ENCODE peak calls at places on chromosomes 16 and 17, in four cellular contexts. O, L, M and P are unnamed samples.

GRCh38 chr16:85750827-85751641 is at the start of gene C16orf74:
- DNase-seq in O (no peak), L (no peak), M (peak), P (no peak)

GRCh38 chr17:36485805-36486203 is 677 bp upstream of the ZNHIT3 start:
- DNase-seq in O (no peak), L (no peak), M (peak), P (no peak)

GRCh38 chr16:89723279-89724250 is 2.2 kb downstream of the ZNF276 start:
- DNase-seq in O (no peak), L (peak), M (no peak), P (no peak)

GRCh38 chr16:4021070-4021779 is 95.0 kb downstream of the ADCY9 start:
- DNase-seq in O (no peak), L (no peak), M (no peak), P (no peak)

GRCh38 chr17:80265205-80266068 is 4.8 kb downstream of the RNF213 start:
- DNase-seq in O (no peak), L (peak), M (no peak), P (no peak)

GRCh38 chr16:65064131-65064530 is 57.7 kb downstream of the CDH11 start:
- DNase-seq in O (no peak), L (no peak), M (no peak), P (no peak)

GRCh38 chr17:31487648-31488263 is 96.3 kb downstream of the RAB11FIP4 start:
- DNase-seq in O (peak), L (peak), M (peak), P (peak)

GRCh38 chr17:46768540-46768870 is 50.0 kb downstream of the WNT3 start:
- DNase-seq in O (peak), L (no peak), M (no peak), P (no peak)

GRCh38 chr17:30995347-30995746 is 24.5 kb downstream of the RNF135 start:
- DNase-seq in O (no peak), L (no peak), M (no peak), P (no peak)

GRCh38 chr17:18356624-18357023 is 6.7 kb downstream of the SHMT1 start:
- DNase-seq in O (no peak), L (no peak), M (no peak), P (no peak)

GRCh38 chr17:1367351-1367745 is 32.7 kb downstream of the YWHAE start:
- DNase-seq in O (no peak), L (no peak), M (peak), P (no peak)

GRCh38 chr17:35889241-35889640 is 9.1 kb upstream of the CCL5 start:
- DNase-seq in O (no peak), L (no peak), M (no peak), P (no peak)

GRCh38 chr17:17385502-17385901 is 82.3 kb downstream of the NT5M start:
- DNase-seq in O (no peak), L (no peak), M (peak), P (no peak)

GRCh38 chr17:797236-797635 is 15.1 kb downstream of the MRM3 start:
- DNase-seq in O (no peak), L (no peak), M (no peak), P (no peak)

GRCh38 chr16:56042416-56042815 is 148.9 kb upstream of the GNAO1 start:
- DNase-seq in O (no peak), L (no peak), M (no peak), P (no peak)

GRCh38 chr16:89905511-89906140 is 13.0 kb upstream of the MC1R start:
- DNase-seq in O (no peak), L (no peak), M (no peak), P (no peak)

GRCh38 chr16:50372611-50373344 is 4.0 kb upstream of the BRD7 start:
- DNase-seq in O (no peak), L (no peak), M (no peak), P (no peak)

GRCh38 chr17:49575524-49576120 is at the start of gene NXPH3:
- DNase-seq in O (peak), L (peak), M (peak), P (peak)

GRCh38 chr16:18945233-18945632 is 19.0 kb upstream of the SMG1 start:
- DNase-seq in O (no peak), L (no peak), M (peak), P (no peak)

DNA sequence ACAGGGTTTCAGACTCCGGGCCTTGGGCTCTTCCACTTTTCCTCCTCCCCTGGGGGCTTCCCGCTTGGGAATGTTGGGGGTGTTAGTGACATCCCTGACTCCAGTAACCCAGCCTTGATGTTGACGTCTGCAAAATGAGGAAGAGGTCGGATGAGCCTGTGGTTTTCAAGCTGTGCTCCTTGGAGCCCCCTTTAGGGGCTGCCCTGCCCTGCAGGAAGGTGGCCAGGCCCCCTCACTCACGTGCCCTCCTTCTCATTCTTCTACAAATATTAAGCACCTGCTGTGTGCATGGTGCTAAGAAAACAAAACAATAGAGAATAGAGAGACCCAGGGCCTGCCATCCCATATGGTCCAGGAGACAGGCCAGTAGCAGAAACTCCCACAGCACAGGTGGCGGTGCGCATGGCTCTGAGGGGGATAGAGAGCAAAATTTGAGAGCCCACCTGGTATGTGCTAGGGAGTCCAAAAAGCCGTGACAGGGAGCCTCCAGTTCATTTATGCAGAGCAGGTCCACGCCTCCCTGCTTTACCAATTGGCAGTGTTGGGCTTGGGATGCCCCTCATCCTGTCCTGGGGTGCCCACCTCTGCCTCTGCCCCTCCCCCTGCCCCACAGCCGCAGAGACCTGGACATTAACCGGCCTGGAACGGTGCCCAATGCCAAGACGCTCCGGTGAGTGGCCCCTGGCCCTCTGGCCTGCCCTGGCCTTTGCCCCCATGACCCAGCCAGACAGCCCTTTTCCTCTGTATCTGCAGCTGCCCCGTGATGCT is 7.4 kb downstream of the NDRG4 start:
- DNase-seq in O (peak), L (no peak), M (no peak), P (no peak)
- TF ChIP-seq CTCF in O (no peak), L (no peak), M (no peak), P (no peak)

DNA sequence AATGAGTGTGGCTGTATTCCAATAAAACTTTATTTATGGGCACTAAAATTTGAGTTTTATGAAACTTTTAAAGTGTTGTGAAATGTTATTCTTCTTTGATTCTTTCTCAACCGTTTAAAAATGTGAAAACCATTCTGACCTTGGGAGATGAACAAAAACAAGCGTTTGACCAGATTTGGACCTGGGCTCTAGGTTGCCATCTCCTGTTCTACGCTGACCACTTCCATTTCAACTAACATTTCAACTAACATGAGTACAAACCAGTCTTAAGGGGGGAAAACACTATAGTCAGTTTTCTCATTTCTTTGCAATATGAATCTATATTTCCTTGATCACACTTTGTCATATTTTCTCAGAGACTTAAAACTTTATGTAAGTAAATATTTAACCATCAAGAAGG is 118.4 kb upstream of the IRX5 start:
- DNase-seq in O (no peak), L (no peak), M (no peak), P (no peak)
- TF ChIP-seq CTCF in O (no peak), L (no peak), M (peak), P (no peak)

GRCh38 chr17:59024916-59025315 is 81.8 kb downstream of the TRIM37 start:
- DNase-seq in O (no peak), L (no peak), M (no peak), P (no peak)
- TF ChIP-seq CTCF in O (no peak), L (no peak), M (no peak), P (no peak)

DNA sequence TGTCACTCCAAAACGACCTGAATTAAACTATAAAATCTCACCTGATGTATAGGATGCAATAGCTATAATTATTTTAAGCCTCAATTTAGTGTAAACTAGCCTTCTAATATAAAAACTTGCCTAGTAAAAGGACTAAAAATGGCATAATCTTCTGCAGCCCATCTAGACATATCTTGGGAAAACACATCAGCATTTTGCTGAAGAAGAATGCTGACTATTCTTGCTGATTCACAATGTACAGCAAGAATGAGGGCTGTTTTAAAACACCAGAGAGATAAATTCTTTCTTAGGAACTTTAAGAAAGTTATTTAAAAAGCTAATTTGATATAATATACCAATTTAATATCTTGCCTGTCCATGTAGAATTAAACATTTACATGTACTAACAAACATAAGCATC is 63.2 kb downstream of the SHCBP1 start:
- DNase-seq in O (no peak), L (no peak), M (no peak), P (no peak)
- TF ChIP-seq CTCF in O (no peak), L (no peak), M (no peak), P (no peak)

GRCh38 chr17:75758131-75758905 is 6.7 kb downstream of the GALK1 start:
- DNase-seq in O (no peak), L (no peak), M (no peak), P (no peak)
- TF ChIP-seq CTCF in O (no peak), L (no peak), M (peak), P (peak)

DNA sequence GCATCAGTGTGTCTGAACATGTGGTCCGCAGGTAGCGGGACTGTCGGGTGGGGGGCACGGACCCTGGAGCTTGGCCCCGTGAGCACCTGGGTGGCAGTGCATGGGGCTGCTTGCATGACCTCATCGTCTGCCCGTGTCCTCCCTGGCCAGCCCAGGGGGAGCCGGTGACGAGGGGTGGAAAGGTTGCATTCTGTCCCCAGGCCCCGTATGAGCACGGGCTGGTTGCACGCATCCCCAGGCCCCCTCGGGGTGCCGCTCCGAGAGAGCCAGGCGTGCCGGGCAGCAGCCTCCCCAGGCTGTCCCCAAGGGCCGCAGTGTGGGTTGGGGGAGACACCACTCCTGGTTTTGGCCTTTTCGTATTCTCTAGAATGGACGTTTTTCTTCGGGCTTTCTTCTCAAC is 29.9 kb downstream of the TSC2 start:
- DNase-seq in O (no peak), L (no peak), M (no peak), P (no peak)
- TF ChIP-seq CTCF in O (no peak), L (no peak), M (no peak), P (no peak)